ENCODE peak calls at places on chromosomes 5 and 9, in seven cellular contexts. E is K562, D is HCT116, A is HepG2, H is H1, Z is SK-N-SH, P is GM12878. G is an unnamed sample.

GRCh38 chr5:35369965-35370790 is 139.9 kb upstream of the PRLR start:
- DNase-seq in H (no peak), E (no peak), P (no peak), Z (peak; percentile 54), D (no peak), A (no peak), G (peak; percentile 16)

GRCh38 chr5:178797546-178798105 is 62.1 kb upstream of the ZNF354B start:
- DNase-seq in P (no peak), D (no peak), H (no peak), Z (no peak), E (no peak), A (no peak), G (no peak)

GRCh38 chr9:129069825-129070473 is 11.0 kb upstream of the DOLPP1 start:
- DNase-seq in D (no peak), P (no peak), A (no peak), E (no peak), Z (no peak), H (no peak), G (no peak)

GRCh38 chr5:179318193-179318955 is 26.9 kb downstream of the ADAMTS2 start:
- DNase-seq in P (no peak), Z (no peak), D (no peak), A (no peak), H (no peak), E (no peak), G (no peak)

GRCh38 chr5:79508354-79508753 is 5.6 kb downstream of the HOMER1 start:
- DNase-seq in E (no peak), Z (no peak), H (no peak), A (peak; percentile 23), P (no peak), D (no peak), G (no peak)

GRCh38 chr9:127402401-127403090 is 5.6 kb downstream of the SLC2A8 start:
- DNase-seq in A (no peak), E (no peak), P (no peak), Z (no peak), D (no peak), H (no peak), G (no peak)

GRCh38 chr9:97315550-97315949 is 8.1 kb downstream of the CCDC180 start:
- DNase-seq in Z (no peak), A (no peak), D (no peak), P (no peak), E (no peak), H (no peak), G (no peak)

GRCh38 chr9:38087934-38088925 is 19.2 kb upstream of the SHB start:
- DNase-seq in A (peak; percentile 39), Z (peak; percentile 84), P (no peak), E (peak; percentile 85), H (peak; percentile 99), D (peak; percentile 24), G (no peak)

GRCh38 chr5:141753971-141754713 is 72.1 kb upstream of the ARAP3 start:
- DNase-seq in E (peak; percentile 62), Z (no peak), H (peak; percentile 82), P (no peak), A (no peak), D (peak; percentile 8), G (no peak)

GRCh38 chr5:1897816-1898450 is 15.2 kb upstream of the IRX4 start:
- DNase-seq in P (no peak), H (no peak), A (no peak), E (no peak), Z (no peak), D (no peak), G (no peak)

GRCh38 chr9:35406183-35406959 is 83.5 kb upstream of the RUSC2 start:
- DNase-seq in E (peak; percentile 33), H (peak; percentile 99), A (no peak), Z (no peak), D (no peak), P (no peak), G (peak; percentile 56)

GRCh38 chr5:173789031-173789920 is 98.9 kb upstream of the CPEB4 start:
- DNase-seq in Z (no peak), H (no peak), P (no peak), E (no peak), D (peak; percentile 41), A (peak; percentile 79), G (no peak)

GRCh38 chr5:141876628-141877477 is 1.4 kb downstream of the PCDH1 start:
- DNase-seq in E (no peak), D (no peak), P (no peak), H (peak; percentile 74), A (no peak), Z (no peak), G (no peak)

GRCh38 chr5:172051643-172052362 is 45.4 kb upstream of the FBXW11 start:
- DNase-seq in H (no peak), E (no peak), P (no peak), A (no peak), D (no peak), Z (no peak), G (no peak)

GRCh38 chr5:116289276-116289675 is 204.5 kb downstream of the COMMD10 start:
- DNase-seq in E (no peak), Z (no peak), H (peak; percentile 72), D (no peak), A (peak; percentile 7), P (no peak), G (no peak)

GRCh38 chr5:1726469-1726865 is 73.2 kb downstream of the MRPL36 start:
- DNase-seq in D (no peak), H (peak; percentile 39), Z (no peak), P (no peak), E (no peak), A (no peak), G (no peak)

GRCh38 chr9:129841071-129841470 is 5.8 kb downstream of the USP20 start:
- DNase-seq in E (no peak), A (no peak), H (no peak), P (no peak), Z (no peak), D (no peak), G (no peak)

GRCh38 chr5:128154943-128155342 is 71.4 kb downstream of the SLC12A2 start:
- DNase-seq in P (no peak), H (no peak), D (no peak), Z (peak; percentile 32), A (no peak), E (no peak), G (no peak)

GRCh38 chr9:135244271-135244691 is 156.8 kb downstream of the OLFM1 start:
- DNase-seq in H (no peak), D (no peak), E (no peak), A (no peak), Z (no peak), P (no peak), G (no peak)

GRCh38 chr9:90102292-90102901 is 497.6 kb downstream of the GADD45G start:
- DNase-seq in E (peak; percentile 69), D (peak; percentile 90), A (peak; percentile 71), Z (peak; percentile 84), H (peak; percentile 70), P (peak; percentile 36), G (peak; percentile 82)

GRCh38 chr5:50667079-50667652 is 729 bp downstream of the PARP8 start:
- DNase-seq in A (no peak), D (no peak), E (no peak), P (no peak), H (peak; percentile 85), Z (peak; percentile 80), G (peak; percentile 28)

GRCh38 chr9:18666987-18667772 is 193.2 kb downstream of the ADAMTSL1 start:
- DNase-seq in P (no peak), E (no peak), H (no peak), Z (no peak), A (no peak), D (no peak), G (no peak)
- TF ChIP-seq YY1 in P (no peak), E (no peak), H (no peak), Z (no peak), A (no peak), D (no peak), G (no peak)

GRCh38 chr9:75105019-75105540 is 16.8 kb downstream of the OSTF1 start:
- DNase-seq in D (no peak), P (no peak), E (no peak), A (no peak), Z (no peak), H (no peak), G (no peak)

GRCh38 chr9:75096796-75097195 is 8.5 kb downstream of the OSTF1 start:
- DNase-seq in A (no peak), D (no peak), Z (no peak), H (no peak), P (no peak), E (no peak), G (no peak)

GRCh38 chr9:75104607-75105006 is 16.3 kb downstream of the OSTF1 start:
- DNase-seq in H (no peak), A (no peak), E (no peak), P (no peak), Z (no peak), D (no peak), G (no peak)

GRCh38 chr9:75102177-75102790 is 14.0 kb downstream of the OSTF1 start:
- DNase-seq in H (no peak), A (no peak), P (no peak), E (no peak), D (no peak), Z (no peak), G (no peak)

DNA sequence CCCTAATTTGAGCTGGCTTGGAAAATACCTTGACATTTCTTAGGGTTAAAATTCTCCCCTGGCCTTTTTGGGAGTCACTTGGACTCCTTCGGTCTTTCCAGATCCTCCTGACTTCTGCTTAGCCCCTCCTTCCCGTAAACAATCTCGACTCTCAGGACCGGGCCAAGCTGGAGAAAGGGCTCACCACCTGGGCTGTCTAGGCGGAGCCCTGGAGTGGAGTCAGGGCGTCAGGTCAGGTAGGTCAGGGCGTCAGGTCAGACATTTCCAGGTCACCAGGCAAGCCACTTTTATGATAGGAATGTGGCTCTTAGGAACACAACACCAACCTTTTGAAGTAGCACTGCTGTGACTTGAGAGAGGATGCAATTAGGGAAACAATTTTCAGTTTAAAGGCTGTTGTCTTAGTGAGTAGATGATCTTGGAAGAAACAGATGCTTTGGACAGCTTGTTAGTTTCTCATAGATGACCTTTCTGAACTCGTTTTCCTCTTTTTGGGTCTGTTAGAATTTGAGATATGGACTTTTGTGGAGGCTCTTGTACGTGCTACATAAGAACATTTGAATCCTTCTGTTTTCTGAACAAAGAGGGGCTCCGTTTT is 12.8 kb downstream of the OSTF1 start:
- DNase-seq in P (no peak), H (no peak), E (no peak), A (no peak), D (no peak), Z (no peak), G (no peak)
- TF ChIP-seq YY1 in P (no peak), H (no peak), E (no peak), A (no peak), D (no peak), Z (no peak), G (no peak)

GRCh38 chr5:55997742-55998351 is 3.1 kb upstream of the IL6ST start:
- DNase-seq in H (no peak), P (no peak), Z (no peak), A (no peak), E (peak; percentile 59), D (no peak), G (no peak)
- TF ChIP-seq YY1 in H (no peak), P (no peak), Z (no peak), A (no peak), E (no peak), D (no peak), G (no peak)

DNA sequence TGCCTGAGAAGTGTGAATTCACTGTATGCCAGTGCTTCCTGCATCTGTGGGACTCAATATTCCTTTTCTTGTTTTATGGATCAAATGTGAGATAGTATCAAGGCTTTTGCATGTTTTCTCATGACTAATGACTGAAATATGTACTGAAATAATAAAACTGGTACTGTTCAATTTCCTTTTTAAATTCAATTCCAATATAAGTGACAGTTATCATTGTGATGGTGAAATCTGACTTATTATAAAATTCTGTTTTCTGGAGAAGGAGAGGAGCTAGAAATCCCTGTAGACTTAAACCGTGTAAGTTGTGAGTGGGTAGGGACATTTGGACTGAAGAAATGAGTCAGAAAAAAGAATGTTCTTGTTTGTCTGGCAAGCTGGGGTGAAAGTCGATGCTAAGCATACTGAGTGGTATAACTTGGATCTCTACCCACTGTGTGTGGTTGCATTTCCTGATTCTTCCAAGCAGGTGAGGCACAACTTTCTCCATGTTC is 245.2 kb downstream of the EFNA5 start:
- DNase-seq in A (no peak), Z (no peak), H (no peak), D (peak; percentile 36), P (no peak), E (no peak), G (no peak)
- TF ChIP-seq YY1 in A (no peak), Z (no peak), H (no peak), D (no peak), P (no peak), E (no peak), G (no peak)